ENCODE peak calls at places on chromosome 4, in seven cellular contexts. One of them, this sample, is unnamed.

GRCh38 chr4:139077567-139078355 is 62.2 kb downstream of the NOCT start:
- DNase-seq in mammary epithelial cell: no peak
- DNase-seq in stimulated activated CD8-positive, alpha-beta memory T cell treated with anti-CD3 and anti-CD28 coated beads, Interleukin-15, amount 100 ng/mL, for 4 hours: no peak
- DNase-seq in anterior cingulate cortex: no peak
- DNase-seq in H7: no peak
- DNase-seq in progenitor cell of endocrine pancreas: no peak
- DNase-seq in MV-4-11: no peak
- DNase-seq in this sample: no peak

GRCh38 chr4:119314356-119314755 is 7.6 kb downstream of the FABP2 start:
- DNase-seq in mammary epithelial cell: peak
- DNase-seq in stimulated activated CD8-positive, alpha-beta memory T cell treated with anti-CD3 and anti-CD28 coated beads, Interleukin-15, amount 100 ng/mL, for 4 hours: no peak
- DNase-seq in anterior cingulate cortex: no peak
- DNase-seq in H7: peak
- DNase-seq in progenitor cell of endocrine pancreas: no peak
- DNase-seq in MV-4-11: peak
- DNase-seq in this sample: peak

GRCh38 chr4:37757121-37757520 is 69.4 kb upstream of the PGM2 start:
- DNase-seq in mammary epithelial cell: no peak
- DNase-seq in stimulated activated CD8-positive, alpha-beta memory T cell treated with anti-CD3 and anti-CD28 coated beads, Interleukin-15, amount 100 ng/mL, for 4 hours: no peak
- DNase-seq in anterior cingulate cortex: no peak
- DNase-seq in H7: no peak
- DNase-seq in progenitor cell of endocrine pancreas: no peak
- DNase-seq in MV-4-11: no peak
- DNase-seq in this sample: peak

GRCh38 chr4:180674629-180675367 is 1568.4 kb upstream of the TENM3 start:
- DNase-seq in mammary epithelial cell: no peak
- DNase-seq in stimulated activated CD8-positive, alpha-beta memory T cell treated with anti-CD3 and anti-CD28 coated beads, Interleukin-15, amount 100 ng/mL, for 4 hours: no peak
- DNase-seq in anterior cingulate cortex: no peak
- DNase-seq in H7: no peak
- DNase-seq in progenitor cell of endocrine pancreas: no peak
- DNase-seq in MV-4-11: no peak
- DNase-seq in this sample: no peak

GRCh38 chr4:52425751-52426326 is 233.3 kb downstream of the USP46 start:
- DNase-seq in mammary epithelial cell: no peak
- DNase-seq in stimulated activated CD8-positive, alpha-beta memory T cell treated with anti-CD3 and anti-CD28 coated beads, Interleukin-15, amount 100 ng/mL, for 4 hours: no peak
- DNase-seq in anterior cingulate cortex: no peak
- DNase-seq in H7: no peak
- DNase-seq in progenitor cell of endocrine pancreas: no peak
- DNase-seq in MV-4-11: no peak
- DNase-seq in this sample: no peak

GRCh38 chr4:101451086-101451485 is 103.8 kb upstream of the PPP3CA start:
- DNase-seq in mammary epithelial cell: no peak
- DNase-seq in stimulated activated CD8-positive, alpha-beta memory T cell treated with anti-CD3 and anti-CD28 coated beads, Interleukin-15, amount 100 ng/mL, for 4 hours: no peak
- DNase-seq in anterior cingulate cortex: no peak
- DNase-seq in H7: no peak
- DNase-seq in progenitor cell of endocrine pancreas: no peak
- DNase-seq in MV-4-11: no peak
- DNase-seq in this sample: no peak

GRCh38 chr4:42523066-42523718 is 125.9 kb downstream of the SHISA3 start:
- DNase-seq in mammary epithelial cell: no peak
- DNase-seq in stimulated activated CD8-positive, alpha-beta memory T cell treated with anti-CD3 and anti-CD28 coated beads, Interleukin-15, amount 100 ng/mL, for 4 hours: no peak
- DNase-seq in anterior cingulate cortex: no peak
- DNase-seq in H7: no peak
- DNase-seq in progenitor cell of endocrine pancreas: no peak
- DNase-seq in MV-4-11: no peak
- DNase-seq in this sample: peak

GRCh38 chr4:48963042-48963679 is 22.9 kb upstream of the CWH43 start:
- DNase-seq in mammary epithelial cell: peak
- DNase-seq in stimulated activated CD8-positive, alpha-beta memory T cell treated with anti-CD3 and anti-CD28 coated beads, Interleukin-15, amount 100 ng/mL, for 4 hours: peak
- DNase-seq in anterior cingulate cortex: peak
- DNase-seq in H7: no peak
- DNase-seq in progenitor cell of endocrine pancreas: peak
- DNase-seq in MV-4-11: peak
- DNase-seq in this sample: peak

GRCh38 chr4:76850010-76850441 is 47.9 kb downstream of the SOWAHB start:
- DNase-seq in mammary epithelial cell: peak
- DNase-seq in stimulated activated CD8-positive, alpha-beta memory T cell treated with anti-CD3 and anti-CD28 coated beads, Interleukin-15, amount 100 ng/mL, for 4 hours: no peak
- DNase-seq in anterior cingulate cortex: no peak
- DNase-seq in H7: no peak
- DNase-seq in progenitor cell of endocrine pancreas: no peak
- DNase-seq in MV-4-11: no peak
- DNase-seq in this sample: peak

GRCh38 chr4:8352368-8353157 is 83.0 kb downstream of the HTRA3 start:
- DNase-seq in mammary epithelial cell: no peak
- DNase-seq in stimulated activated CD8-positive, alpha-beta memory T cell treated with anti-CD3 and anti-CD28 coated beads, Interleukin-15, amount 100 ng/mL, for 4 hours: no peak
- DNase-seq in anterior cingulate cortex: no peak
- DNase-seq in H7: peak
- DNase-seq in progenitor cell of endocrine pancreas: no peak
- DNase-seq in MV-4-11: no peak
- DNase-seq in this sample: no peak

GRCh38 chr4:11511321-11511720 is 82.6 kb upstream of the HS3ST1 start:
- DNase-seq in mammary epithelial cell: no peak
- DNase-seq in stimulated activated CD8-positive, alpha-beta memory T cell treated with anti-CD3 and anti-CD28 coated beads, Interleukin-15, amount 100 ng/mL, for 4 hours: no peak
- DNase-seq in anterior cingulate cortex: no peak
- DNase-seq in H7: no peak
- DNase-seq in progenitor cell of endocrine pancreas: no peak
- DNase-seq in MV-4-11: no peak
- DNase-seq in this sample: no peak

GRCh38 chr4:25308266-25308665 is 4.3 kb upstream of the ZCCHC4 start:
- DNase-seq in mammary epithelial cell: peak
- DNase-seq in stimulated activated CD8-positive, alpha-beta memory T cell treated with anti-CD3 and anti-CD28 coated beads, Interleukin-15, amount 100 ng/mL, for 4 hours: no peak
- DNase-seq in anterior cingulate cortex: no peak
- DNase-seq in H7: no peak
- DNase-seq in progenitor cell of endocrine pancreas: no peak
- DNase-seq in MV-4-11: peak
- DNase-seq in this sample: no peak

GRCh38 chr4:3208826-3209225 is 40.1 kb upstream of the MSANTD1 start:
- DNase-seq in mammary epithelial cell: no peak
- DNase-seq in stimulated activated CD8-positive, alpha-beta memory T cell treated with anti-CD3 and anti-CD28 coated beads, Interleukin-15, amount 100 ng/mL, for 4 hours: no peak
- DNase-seq in anterior cingulate cortex: no peak
- DNase-seq in H7: no peak
- DNase-seq in progenitor cell of endocrine pancreas: no peak
- DNase-seq in MV-4-11: no peak
- DNase-seq in this sample: no peak

GRCh38 chr4:137927972-137928371 is 314.2 kb downstream of the SLC7A11 start:
- DNase-seq in mammary epithelial cell: no peak
- DNase-seq in stimulated activated CD8-positive, alpha-beta memory T cell treated with anti-CD3 and anti-CD28 coated beads, Interleukin-15, amount 100 ng/mL, for 4 hours: no peak
- DNase-seq in anterior cingulate cortex: no peak
- DNase-seq in H7: no peak
- DNase-seq in progenitor cell of endocrine pancreas: no peak
- DNase-seq in MV-4-11: no peak
- DNase-seq in this sample: no peak

GRCh38 chr4:94126669-94127068 is 81.0 kb upstream of the SMARCAD1 start:
- DNase-seq in mammary epithelial cell: no peak
- DNase-seq in stimulated activated CD8-positive, alpha-beta memory T cell treated with anti-CD3 and anti-CD28 coated beads, Interleukin-15, amount 100 ng/mL, for 4 hours: no peak
- DNase-seq in anterior cingulate cortex: no peak
- DNase-seq in H7: peak
- DNase-seq in progenitor cell of endocrine pancreas: no peak
- DNase-seq in MV-4-11: no peak
- DNase-seq in this sample: no peak

GRCh38 chr4:172149329-172149728 is 336.1 kb downstream of the GALNTL6 start:
- DNase-seq in mammary epithelial cell: no peak
- DNase-seq in stimulated activated CD8-positive, alpha-beta memory T cell treated with anti-CD3 and anti-CD28 coated beads, Interleukin-15, amount 100 ng/mL, for 4 hours: no peak
- DNase-seq in anterior cingulate cortex: no peak
- DNase-seq in H7: no peak
- DNase-seq in progenitor cell of endocrine pancreas: no peak
- DNase-seq in MV-4-11: no peak
- DNase-seq in this sample: no peak

GRCh38 chr4:82688091-82688815 is 110.3 kb downstream of the SCD5 start:
- DNase-seq in mammary epithelial cell: peak
- DNase-seq in stimulated activated CD8-positive, alpha-beta memory T cell treated with anti-CD3 and anti-CD28 coated beads, Interleukin-15, amount 100 ng/mL, for 4 hours: no peak
- DNase-seq in anterior cingulate cortex: no peak
- DNase-seq in H7: no peak
- DNase-seq in progenitor cell of endocrine pancreas: no peak
- DNase-seq in MV-4-11: no peak
- DNase-seq in this sample: peak

GRCh38 chr4:109419679-109420078 is 13.9 kb upstream of the SEC24B start:
- DNase-seq in mammary epithelial cell: no peak
- DNase-seq in stimulated activated CD8-positive, alpha-beta memory T cell treated with anti-CD3 and anti-CD28 coated beads, Interleukin-15, amount 100 ng/mL, for 4 hours: no peak
- DNase-seq in anterior cingulate cortex: no peak
- DNase-seq in H7: peak
- DNase-seq in progenitor cell of endocrine pancreas: no peak
- DNase-seq in MV-4-11: no peak
- DNase-seq in this sample: no peak

This sample was measured in cardiac fibroblast.